ENCODE peak calls at places on chromosomes 4 and X, in ten cellular contexts. P is T-helper 9 cell; I is nephron progenitor cell; G is B cell; M is GM23338; D is AG20443; X is activated CD4-positive, alpha-beta memory T cell treated with anti-CD3 and anti-CD28 coated beads, Interleukin-2, amount 10 ng/mL, durations not matched to agents 7 days and 5 days; C is GM03348; J is stomach; O is pulmonary artery endothelial cell. N is an unnamed sample.

GRCh38 chrX:13101439-13102139 is 57.2 kb upstream of the FAM9C start:
- DNase-seq in P (peak; percentile 33), I (no peak), G (no peak), M (no peak), D (peak; percentile 78), X (peak; percentile 66), C (peak; percentile 54), J (peak; percentile 71), O (peak; percentile 82), N (peak; percentile 13)

GRCh38 chr4:186931519-186931918 is 207.9 kb upstream of the FAT1 start:
- DNase-seq in P (no peak), I (no peak), G (no peak), M (no peak), D (peak; percentile 63), X (no peak), C (peak; percentile 62), J (no peak), O (no peak), N (no peak)

GRCh38 chr4:128831526-128832252 is 22.2 kb downstream of the JADE1 start:
- DNase-seq in P (no peak), I (peak; percentile 10), G (no peak), M (peak; percentile 58), D (no peak), X (no peak), C (no peak), J (no peak), O (no peak), N (no peak)

GRCh38 chr4:87038837-87039715 is 104.3 kb downstream of the AFF1 start:
- DNase-seq in P (no peak), I (peak; percentile 73), G (no peak), M (peak; percentile 75), D (peak; percentile 88), X (no peak), C (peak; percentile 79), J (peak; percentile 32), O (peak; percentile 73), N (peak; percentile 94)

GRCh38 chrX:50067435-50068292 is 133.1 kb downstream of the AKAP4 start:
- DNase-seq in P (no peak), I (peak; percentile 42), G (no peak), M (peak; percentile 79), D (peak; percentile 9), X (no peak), C (no peak), J (no peak), O (no peak), N (peak; percentile 61)

GRCh38 chr4:38939150-38939549 is 71.5 kb downstream of the FAM114A1 start:
- DNase-seq in P (no peak), I (no peak), G (no peak), M (no peak), D (no peak), X (no peak), C (no peak), J (no peak), O (no peak), N (no peak)

GRCh38 chrX:46758956-46759644 is at the start of gene SLC9A7:
- DNase-seq in P (peak; percentile 65), I (peak; percentile 81), G (peak; percentile 80), M (peak; percentile 73), D (peak; percentile 75), X (peak; percentile 81), C (peak; percentile 79), J (peak; percentile 84), O (no peak), N (peak; percentile 75)

GRCh38 chrX:10166731-10167149 is 10.0 kb downstream of the CLCN4 start:
- DNase-seq in P (no peak), I (no peak), G (no peak), M (no peak), D (no peak), X (peak; percentile 30), C (no peak), J (peak; percentile 37), O (no peak), N (no peak)

GRCh38 chrX:65871671-65872311 is 168.1 kb downstream of the VSIG4 start:
- DNase-seq in P (no peak), I (no peak), G (no peak), M (peak; percentile 61), D (no peak), X (no peak), C (no peak), J (no peak), O (no peak), N (no peak)

GRCh38 chrX:132669142-132669541 is 180.3 kb upstream of the MBNL3 start:
- DNase-seq in P (no peak), I (no peak), G (no peak), M (no peak), D (no peak), X (no peak), C (no peak), J (no peak), O (no peak), N (no peak)

GRCh38 chr4:3318561-3319021 is 25.8 kb downstream of the RGS12 start:
- DNase-seq in P (no peak), I (no peak), G (no peak), M (peak; percentile 92), D (no peak), X (no peak), C (no peak), J (peak; percentile 16), O (no peak), N (no peak)

GRCh38 chr4:48047896-48048295 is 31.3 kb downstream of the NIPAL1 start:
- DNase-seq in P (no peak), I (no peak), G (no peak), M (no peak), D (no peak), X (no peak), C (no peak), J (peak; percentile 82), O (no peak), N (peak; percentile 24)

GRCh38 chr4:17236686-17237085 is 275.2 kb downstream of the QDPR start:
- DNase-seq in P (no peak), I (no peak), G (no peak), M (no peak), D (peak; percentile 70), X (no peak), C (peak; percentile 48), J (no peak), O (no peak), N (no peak)

GRCh38 chr4:121876976-121877773 is 6.9 kb upstream of the BBS7 start:
- DNase-seq in P (no peak), I (no peak), G (no peak), M (no peak), D (no peak), X (no peak), C (no peak), J (no peak), O (no peak), N (no peak)

GRCh38 chr4:120838784-120839183 is 83.7 kb downstream of the PRDM5 start:
- DNase-seq in P (no peak), I (no peak), G (no peak), M (no peak), D (no peak), X (no peak), C (no peak), J (no peak), O (no peak), N (no peak)

GRCh38 chr4:138242830-138243149 is 641 bp upstream of the SLC7A11 start:
- DNase-seq in P (no peak), I (no peak), G (no peak), M (no peak), D (no peak), X (no peak), C (no peak), J (no peak), O (no peak), N (no peak)

GRCh38 chr4:152780267-152780811 is 585 bp downstream of the ARFIP1 start:
- DNase-seq in P (no peak), I (peak; percentile 25), G (peak; percentile 57), M (peak; percentile 37), D (peak; percentile 56), X (no peak), C (peak; percentile 56), J (no peak), O (no peak), N (peak; percentile 3)

GRCh38 chrX:74242050-74242449 is 61.9 kb upstream of the ZCCHC13 start:
- DNase-seq in P (no peak), I (no peak), G (no peak), M (no peak), D (peak; percentile 11), X (no peak), C (peak; percentile 37), J (no peak), O (peak; percentile 54), N (no peak)

GRCh38 chrX:51825432-51825831 is 68.0 kb upstream of the MAGED1 start:
- DNase-seq in P (no peak), I (no peak), G (no peak), M (no peak), D (no peak), X (no peak), C (no peak), J (no peak), O (no peak), N (no peak)

GRCh38 chr4:48035952-48036351 is 19.4 kb downstream of the NIPAL1 start:
- DNase-seq in P (no peak), I (no peak), G (no peak), M (no peak), D (no peak), X (no peak), C (no peak), J (no peak), O (no peak), N (no peak)

GRCh38 chr4:2694691-2695090 is 61.4 kb downstream of the TNIP2 start:
- DNase-seq in P (no peak), I (no peak), G (no peak), M (no peak), D (no peak), X (no peak), C (no peak), J (no peak), O (no peak), N (no peak)

GRCh38 chrX:132413459-132413858 is 75.4 kb downstream of the MBNL3 start:
- DNase-seq in P (no peak), I (no peak), G (no peak), M (peak; percentile 81), D (no peak), X (no peak), C (no peak), J (no peak), O (no peak), N (no peak)

GRCh38 chr4:45568694-45569093 is 555.2 kb downstream of the GABRG1 start:
- DNase-seq in P (no peak), I (no peak), G (no peak), M (no peak), D (no peak), X (no peak), C (no peak), J (no peak), O (no peak), N (no peak)

GRCh38 chrX:16552546-16552945 is 97.4 kb upstream of the S100G start:
- DNase-seq in P (no peak), I (no peak), G (no peak), M (no peak), D (peak; percentile 17), X (no peak), C (peak; percentile 29), J (no peak), O (no peak), N (no peak)

GRCh38 chr4:87497141-87497540 is 32.0 kb downstream of the SPARCL1 start:
- DNase-seq in P (no peak), I (no peak), G (no peak), M (peak; percentile 72), D (no peak), X (no peak), C (no peak), J (no peak), O (no peak), N (no peak)

GRCh38 chrX:51975811-51976210 is 82.4 kb downstream of the MAGED1 start:
- DNase-seq in P (no peak), I (no peak), G (no peak), M (peak; percentile 1), D (no peak), X (no peak), C (no peak), J (no peak), O (no peak), N (no peak)

GRCh38 chr4:76802546-76803021 is 95.4 kb downstream of the SOWAHB start:
- DNase-seq in P (no peak), I (no peak), G (no peak), M (peak; percentile 60), D (no peak), X (no peak), C (no peak), J (no peak), O (no peak), N (peak; percentile 23)

GRCh38 chr4:83558693-83559092 is 22.8 kb downstream of the GPAT3 start:
- DNase-seq in P (no peak), I (no peak), G (no peak), M (no peak), D (peak; percentile 35), X (no peak), C (peak; percentile 48), J (no peak), O (no peak), N (no peak)